ENCODE peak calls at places on chromosome 2, in seven cellular contexts. P is upper lobe of left lung, H is sigmoid colon, V is transverse colon, W is suprapubic skin, I is A549, Q is stomach. G is an unnamed sample.

GRCh38 chr2:231170058-231170457 is 28.4 kb upstream of the ARMC9 start:
- DNase-seq in W (no peak), V (no peak), I (no peak), P (no peak), Q (no peak), H (no peak), G (no peak)

GRCh38 chr2:17940105-17940630 is 61.7 kb downstream of the KCNS3 start:
- DNase-seq in Q (no peak), H (no peak), V (no peak), P (no peak), I (no peak), W (no peak), G (no peak)

GRCh38 chr2:12428324-12428723 is 288.4 kb upstream of the TRIB2 start:
- DNase-seq in Q (no peak), P (no peak), V (no peak), I (no peak), H (no peak), W (no peak), G (no peak)

GRCh38 chr2:177888581-177888980 is 184.0 kb downstream of the PDE11A start:
- DNase-seq in V (no peak), P (no peak), I (no peak), W (no peak), Q (no peak), H (no peak), G (no peak)

GRCh38 chr2:43070039-43070438 is 156.4 kb downstream of the ZFP36L2 start:
- DNase-seq in V (peak), H (no peak), W (peak), I (no peak), P (no peak), Q (peak), G (no peak)

GRCh38 chr2:98822301-98823164 is 91.6 kb upstream of the MGAT4A start:
- DNase-seq in P (peak), W (no peak), I (no peak), V (no peak), H (no peak), Q (peak), G (peak)

GRCh38 chr2:41410011-41410410 is 637.8 kb upstream of the PKDCC start:
- DNase-seq in H (no peak), I (no peak), W (no peak), P (no peak), Q (no peak), V (no peak), G (no peak)

GRCh38 chr2:49961346-49961745 is 807.0 kb upstream of the FSHR start:
- DNase-seq in P (no peak), H (no peak), Q (no peak), I (no peak), V (no peak), W (no peak), G (no peak)

GRCh38 chr2:109542384-109542783 is 71.4 kb downstream of the SEPTIN10 start:
- DNase-seq in Q (no peak), I (no peak), V (no peak), P (no peak), W (no peak), H (no peak), G (no peak)

GRCh38 chr2:112621792-112622527 is 23.8 kb upstream of the SLC20A1 start:
- DNase-seq in Q (peak), W (peak), V (no peak), P (no peak), I (no peak), H (peak), G (no peak)

GRCh38 chr2:128475427-128476211 is 157.0 kb upstream of the HS6ST1 start:
- DNase-seq in I (no peak), W (peak), H (no peak), Q (no peak), P (no peak), V (no peak), G (peak)

GRCh38 chr2:128473175-128474013 is 154.7 kb upstream of the HS6ST1 start:
- DNase-seq in V (peak), H (peak), W (peak), Q (no peak), I (no peak), P (no peak), G (peak)

GRCh38 chr2:128474962-128475361 is 156.3 kb upstream of the HS6ST1 start:
- DNase-seq in H (no peak), V (no peak), Q (no peak), P (no peak), I (no peak), W (no peak), G (peak)

GRCh38 chr2:128472789-128473174 is 154.1 kb upstream of the HS6ST1 start:
- DNase-seq in W (no peak), P (no peak), I (no peak), H (no peak), Q (no peak), V (no peak), G (no peak)

GRCh38 chr2:128474014-128474961 is 155.6 kb upstream of the HS6ST1 start:
- DNase-seq in Q (no peak), I (no peak), P (no peak), W (peak), V (no peak), H (no peak), G (peak)
- TF ChIP-seq EP300 in Q (no peak), I (no peak), P (no peak), W (no peak), V (no peak), H (no peak), G (no peak)

DNA sequence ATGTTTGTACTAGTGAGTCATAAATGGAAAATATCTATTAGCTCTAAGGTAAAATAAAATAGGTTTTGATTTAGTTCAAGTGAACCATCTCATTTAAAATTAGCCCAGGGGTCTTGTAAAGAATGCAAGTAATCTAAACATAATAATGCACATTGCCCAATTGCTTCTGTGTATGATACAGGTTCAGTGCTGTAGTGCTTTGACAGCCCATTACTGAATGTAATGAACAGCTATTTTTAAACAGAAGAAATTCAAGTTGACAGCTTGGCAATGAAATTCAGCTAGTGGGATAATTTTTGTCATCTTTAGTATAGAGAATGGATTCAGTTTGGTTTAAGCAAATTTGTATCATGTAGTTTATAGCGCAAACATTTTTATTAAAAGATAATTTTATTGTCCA is 91.5 kb downstream of the CAMKMT start:
- DNase-seq in W (no peak), I (no peak), V (no peak), H (no peak), Q (no peak), P (no peak), G (no peak)
- TF ChIP-seq EP300 in W (no peak), I (no peak), V (no peak), H (no peak), Q (no peak), P (no peak), G (no peak)

DNA sequence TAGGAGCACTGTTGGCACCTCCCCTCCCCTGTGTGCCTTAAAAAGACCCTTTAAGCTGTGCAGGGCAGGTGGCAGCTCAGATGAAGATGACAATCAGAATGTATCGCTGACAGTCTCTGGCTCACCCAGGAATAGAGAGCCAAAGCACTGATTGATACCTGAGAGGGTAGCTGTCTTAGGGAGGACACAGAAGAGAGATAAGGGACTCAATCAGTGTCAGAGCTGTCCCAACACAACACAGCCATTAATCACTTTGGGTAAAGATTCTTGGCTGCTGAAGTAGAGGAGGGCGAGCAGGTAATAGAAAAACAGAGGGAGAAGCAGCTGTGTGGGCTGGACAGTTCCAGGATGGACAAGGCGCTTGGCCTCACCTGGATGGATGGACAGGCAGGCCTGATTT is 124.9 kb downstream of the NRP2 start:
- DNase-seq in W (no peak), H (no peak), I (no peak), P (no peak), Q (no peak), V (no peak), G (no peak)
- TF ChIP-seq EP300 in W (no peak), H (no peak), I (no peak), P (no peak), Q (no peak), V (no peak), G (no peak)

GRCh38 chr2:227871375-227871788 is at the start of gene DAW1:
- DNase-seq in H (no peak), Q (peak), W (peak), I (no peak), V (peak), P (peak), G (no peak)
- TF ChIP-seq EP300 in H (no peak), Q (no peak), W (no peak), I (no peak), V (no peak), P (no peak), G (no peak)

DNA sequence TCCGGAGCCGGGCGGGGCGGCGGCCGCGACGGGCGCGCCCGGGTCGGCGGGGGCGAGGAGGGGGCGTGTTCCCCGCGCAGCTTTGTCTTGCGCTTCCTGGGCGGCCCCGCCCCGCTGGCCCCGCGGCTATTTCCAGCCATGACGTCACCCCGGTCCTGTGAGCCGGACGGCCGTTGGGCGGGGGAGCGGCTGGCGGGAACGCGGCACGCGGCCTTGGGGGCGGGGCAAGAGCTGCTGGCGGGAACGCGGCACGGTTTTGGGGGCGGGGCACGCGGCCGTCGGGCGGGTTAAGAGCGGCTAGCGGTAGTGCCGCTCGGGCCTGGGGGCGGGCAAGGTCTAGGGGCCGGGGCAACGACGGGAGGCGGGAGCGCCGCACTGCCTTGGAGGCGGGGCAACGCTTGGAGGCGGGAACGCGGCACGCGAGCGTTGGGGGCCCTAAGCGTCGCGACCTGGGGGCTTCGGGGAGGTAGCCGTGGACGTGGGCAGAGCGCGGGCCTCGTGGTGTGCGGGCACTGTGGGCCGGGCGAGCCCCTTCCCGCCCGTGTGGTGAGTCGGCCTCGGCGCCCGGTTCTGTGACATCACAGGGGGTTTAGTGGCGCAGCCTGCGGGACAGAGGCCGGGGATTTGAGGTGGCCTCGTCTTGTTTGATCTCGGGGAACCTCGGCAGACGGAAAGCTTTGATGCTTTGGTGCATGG is 704 bp downstream of the KLF11 start:
- DNase-seq in Q (peak), W (peak), V (peak), P (peak), H (peak), I (peak), G (peak)
- TF ChIP-seq EP300 in Q (no peak), W (peak), V (peak), P (no peak), H (peak), I (no peak), G (peak)

GRCh38 chr2:237483018-237483731 is 3.9 kb upstream of the MLPH start:
- DNase-seq in V (peak), H (no peak), I (peak), Q (peak), W (peak), P (no peak), G (no peak)

GRCh38 chr2:237480988-237481387 is 6.1 kb upstream of the MLPH start:
- DNase-seq in W (peak), V (no peak), Q (no peak), H (no peak), P (no peak), I (no peak), G (no peak)

GRCh38 chr2:237479747-237480146 is 7.3 kb upstream of the MLPH start:
- DNase-seq in H (no peak), P (no peak), Q (no peak), I (no peak), W (no peak), V (no peak), G (no peak)

GRCh38 chr2:237485304-237485703 is 1.7 kb upstream of the MLPH start:
- DNase-seq in I (no peak), V (no peak), W (no peak), H (no peak), Q (no peak), P (no peak), G (no peak)

GRCh38 chr2:237482485-237482884 is 4.6 kb upstream of the MLPH start:
- DNase-seq in V (peak), P (no peak), Q (peak), W (peak), I (no peak), H (peak), G (no peak)
- TF ChIP-seq EP300 in V (no peak), P (no peak), Q (no peak), W (no peak), I (peak), H (peak), G (no peak)

DNA sequence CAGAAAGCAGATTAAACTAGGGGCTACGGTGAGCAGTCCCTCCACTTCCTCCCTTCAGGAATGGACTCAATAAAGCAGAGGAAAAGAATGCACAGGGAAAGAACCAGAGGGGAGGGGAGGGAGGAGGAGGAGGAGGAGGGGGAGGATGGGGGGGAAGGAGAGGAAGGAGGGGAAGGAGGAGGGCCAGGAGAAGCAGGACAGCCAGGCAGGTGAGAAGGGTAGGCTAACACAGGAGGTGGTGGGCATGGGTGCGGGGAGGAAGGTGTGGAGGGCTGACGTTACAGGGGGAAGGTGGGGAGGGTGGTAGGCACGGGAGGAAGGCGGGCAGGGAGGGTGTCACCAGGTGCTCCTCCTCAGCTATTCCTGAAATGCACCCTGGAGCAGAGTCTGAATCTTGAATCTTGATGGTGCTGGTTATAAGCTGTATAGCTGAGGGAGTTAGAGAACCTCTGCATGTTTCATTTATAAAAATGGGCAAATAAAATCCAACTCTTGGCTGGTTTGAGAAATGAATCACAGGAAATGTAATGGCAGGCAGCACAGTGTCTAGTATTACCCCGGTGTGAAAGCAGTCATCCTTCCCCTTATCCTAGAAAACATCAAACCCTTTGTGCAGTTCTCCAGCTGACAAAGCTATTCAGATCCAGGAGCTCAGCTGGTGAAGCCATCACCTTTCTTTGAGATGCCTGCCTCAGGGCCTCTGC is 3.4 kb downstream of the TMEM18 start:
- DNase-seq in H (no peak), Q (no peak), P (no peak), W (no peak), V (no peak), I (no peak), G (no peak)
- TF ChIP-seq EP300 in H (no peak), Q (no peak), P (no peak), W (no peak), V (no peak), I (no peak), G (no peak)

G was measured in esophagus muscularis mucosa.